ENCODE peak calls at places on chromosomes 5 and 9, in nine cellular contexts. One of them, this sample, is unnamed.

GRCh38 chr5:179287631-179288030 is 57.6 kb downstream of the ADAMTS2 start:
- DNase-seq in NCI-H2081: no peak
- DNase-seq in kidney glomerular epithelial cell: no peak
- DNase-seq in SW 1271: no peak
- DNase-seq in lower leg skin: no peak
- DNase-seq in Caki2: no peak
- DNase-seq in caudate nucleus: no peak
- DNase-seq in amniotic stem cell: no peak
- DNase-seq in GM19239: no peak
- DNase-seq in this sample: no peak

GRCh38 chr5:135242021-135242480 is 157.0 kb downstream of the MACROH2A1 start:
- DNase-seq in kidney glomerular epithelial cell: peak
- DNase-seq in lower leg skin: no peak
- DNase-seq in Caki2: no peak
- DNase-seq in GM19239: no peak
- DNase-seq in caudate nucleus: no peak
- DNase-seq in amniotic stem cell: no peak
- DNase-seq in NCI-H2081: no peak
- DNase-seq in SW 1271: peak
- DNase-seq in this sample: no peak

GRCh38 chr5:171316258-171317121 is 7.4 kb downstream of the TLX3 start:
- DNase-seq in SW 1271: no peak
- DNase-seq in NCI-H2081: no peak
- DNase-seq in Caki2: no peak
- DNase-seq in lower leg skin: no peak
- DNase-seq in amniotic stem cell: no peak
- DNase-seq in kidney glomerular epithelial cell: no peak
- DNase-seq in GM19239: no peak
- DNase-seq in caudate nucleus: no peak
- DNase-seq in this sample: no peak

GRCh38 chr5:55104966-55105701 is 2.7 kb downstream of the GZMA start:
- DNase-seq in caudate nucleus: no peak
- DNase-seq in NCI-H2081: no peak
- DNase-seq in SW 1271: no peak
- DNase-seq in kidney glomerular epithelial cell: no peak
- DNase-seq in lower leg skin: no peak
- DNase-seq in GM19239: no peak
- DNase-seq in amniotic stem cell: no peak
- DNase-seq in Caki2: no peak
- DNase-seq in this sample: no peak

GRCh38 chr5:65876496-65876895 is 49.9 kb upstream of the ERBIN start:
- DNase-seq in amniotic stem cell: no peak
- DNase-seq in Caki2: no peak
- DNase-seq in NCI-H2081: no peak
- DNase-seq in SW 1271: no peak
- DNase-seq in GM19239: no peak
- DNase-seq in kidney glomerular epithelial cell: no peak
- DNase-seq in caudate nucleus: no peak
- DNase-seq in lower leg skin: no peak
- DNase-seq in this sample: no peak

GRCh38 chr5:1874820-1875219 is 7.9 kb downstream of the IRX4 start:
- DNase-seq in NCI-H2081: no peak
- DNase-seq in amniotic stem cell: no peak
- DNase-seq in caudate nucleus: no peak
- DNase-seq in kidney glomerular epithelial cell: no peak
- DNase-seq in GM19239: no peak
- DNase-seq in lower leg skin: no peak
- DNase-seq in Caki2: no peak
- DNase-seq in SW 1271: no peak
- DNase-seq in this sample: no peak

GRCh38 chr9:114078021-114078780 is at the start of gene AMBP:
- DNase-seq in lower leg skin: no peak
- DNase-seq in NCI-H2081: no peak
- DNase-seq in SW 1271: no peak
- DNase-seq in Caki2: no peak
- DNase-seq in caudate nucleus: no peak
- DNase-seq in GM19239: no peak
- DNase-seq in amniotic stem cell: no peak
- DNase-seq in kidney glomerular epithelial cell: no peak
- DNase-seq in this sample: no peak

GRCh38 chr5:169343761-169344160 is 42.8 kb upstream of the SLIT3 start:
- DNase-seq in Caki2: no peak
- DNase-seq in SW 1271: no peak
- DNase-seq in GM19239: no peak
- DNase-seq in amniotic stem cell: no peak
- DNase-seq in lower leg skin: no peak
- DNase-seq in kidney glomerular epithelial cell: no peak
- DNase-seq in caudate nucleus: no peak
- DNase-seq in NCI-H2081: no peak
- DNase-seq in this sample: no peak

GRCh38 chr9:34591091-34591910 is 1.8 kb upstream of the CNTFR start:
- DNase-seq in Caki2: peak
- DNase-seq in amniotic stem cell: peak
- DNase-seq in kidney glomerular epithelial cell: peak
- DNase-seq in caudate nucleus: peak
- DNase-seq in lower leg skin: peak
- DNase-seq in NCI-H2081: peak
- DNase-seq in GM19239: peak
- DNase-seq in SW 1271: peak
- DNase-seq in this sample: no peak

GRCh38 chr9:4674783-4675182 is 4.6 kb upstream of the CDC37L1 start:
- DNase-seq in Caki2: no peak
- DNase-seq in amniotic stem cell: peak
- DNase-seq in lower leg skin: no peak
- DNase-seq in GM19239: no peak
- DNase-seq in kidney glomerular epithelial cell: peak
- DNase-seq in caudate nucleus: no peak
- DNase-seq in NCI-H2081: no peak
- DNase-seq in SW 1271: no peak
- DNase-seq in this sample: no peak

This sample was measured in SHP77 treated with DMSO at 0.1 percent for 48 hours.